ENCODE peak calls at places on chromosomes 16 and 17, in four cellular contexts. Z is cardiac muscle cell, Y is Calu3, H is AG09309. D is an unnamed sample.

GRCh38 chr17:38608648-38609047 is 2.9 kb upstream of the SRCIN1 start:
- DNase-seq in Z (no peak), Y (peak), H (no peak), D (no peak)

GRCh38 chr17:33403194-33403593 is 110.1 kb upstream of the ASIC2 start:
- DNase-seq in Z (no peak), Y (no peak), H (no peak), D (no peak)

GRCh38 chr17:42421479-42422332 is 1.4 kb downstream of the CAVIN1 start:
- DNase-seq in Z (peak), Y (no peak), H (no peak), D (no peak)

GRCh38 chr17:79988163-79988971 is 47.3 kb downstream of the TBC1D16 start:
- DNase-seq in Z (peak), Y (peak), H (peak), D (peak)

GRCh38 chr17:71482625-71483024 is 638.2 kb upstream of the SOX9 start:
- DNase-seq in Z (no peak), Y (no peak), H (no peak), D (no peak)

GRCh38 chr16:82758406-82758805 is 131.6 kb downstream of the CDH13 start:
- DNase-seq in Z (no peak), Y (no peak), H (no peak), D (no peak)

GRCh38 chr17:2179615-2180295 is 123.8 kb downstream of the SMG6 start:
- DNase-seq in Z (peak), Y (no peak), H (peak), D (peak)

GRCh38 chr17:61309857-61310256 is 89.8 kb upstream of the TBX2 start:
- DNase-seq in Z (peak), Y (no peak), H (peak), D (no peak)

GRCh38 chr17:3602499-3602898 is 6.7 kb downstream of the TRPV1 start:
- DNase-seq in Z (peak), Y (no peak), H (no peak), D (no peak)

GRCh38 chr17:11880714-11881113 is 116.6 kb downstream of the ZNF18 start:
- DNase-seq in Z (peak), Y (no peak), H (no peak), D (no peak)

GRCh38 chr17:4479340-4479981 is 19.2 kb upstream of the SPNS2 start:
- DNase-seq in Z (no peak), Y (no peak), H (no peak), D (no peak)

GRCh38 chr17:46039592-46040186 is 40.6 kb downstream of the STH start:
- DNase-seq in Z (no peak), Y (no peak), H (no peak), D (no peak)

GRCh38 chr16:70737377-70738082 is 51.7 kb upstream of the MTSS2 start:
- DNase-seq in Z (peak), Y (no peak), H (peak), D (peak)

GRCh38 chr16:35411156-35411555 is 1951.7 kb downstream of the TP53TG3F start:
- DNase-seq in Z (no peak), Y (no peak), H (no peak), D (no peak)

GRCh38 chr16:54490089-54490488 is 203.5 kb upstream of the IRX3 start:
- DNase-seq in Z (no peak), Y (no peak), H (no peak), D (no peak)

GRCh38 chr16:74726736-74727135 is 26.1 kb upstream of the MLKL start:
- DNase-seq in Z (no peak), Y (no peak), H (no peak), D (no peak)

GRCh38 chr16:88494335-88495154 is 41.5 kb downstream of the ZFPM1 start:
- DNase-seq in Z (no peak), Y (no peak), H (no peak), D (no peak)

GRCh38 chr17:51258756-51259573 is 884 bp downstream of the MBTD1 start:
- DNase-seq in Z (peak), Y (peak), H (no peak), D (no peak)

GRCh38 chr17:59695943-59696681 is 11.1 kb downstream of the PTRH2 start:
- DNase-seq in Z (peak), Y (no peak), H (no peak), D (no peak)

GRCh38 chr17:38702900-38703741 is 2.0 kb upstream of the MLLT6 start:
- DNase-seq in Z (no peak), Y (peak), H (no peak), D (no peak)

GRCh38 chr16:49748322-49748721 is 107.6 kb downstream of the ZNF423 start:
- DNase-seq in Z (peak), Y (no peak), H (no peak), D (no peak)

GRCh38 chr16:85528528-85529387 is 84.4 kb upstream of the GSE1 start:
- DNase-seq in Z (peak), Y (peak), H (no peak), D (no peak)
- TF ChIP-seq CTCF in Z (peak), Y (no peak), H (peak), D (peak)

GRCh38 chr16:86986136-86986535 is 331.1 kb downstream of the C16orf95 start:
- DNase-seq in Z (no peak), Y (no peak), H (no peak), D (no peak)
- TF ChIP-seq CTCF in Z (no peak), Y (no peak), H (no peak), D (no peak)

GRCh38 chr16:1152651-1153259 is at the start of gene CACNA1H:
- DNase-seq in Z (no peak), Y (no peak), H (no peak), D (no peak)
- TF ChIP-seq CTCF in Z (no peak), Y (no peak), H (no peak), D (peak)

DNA sequence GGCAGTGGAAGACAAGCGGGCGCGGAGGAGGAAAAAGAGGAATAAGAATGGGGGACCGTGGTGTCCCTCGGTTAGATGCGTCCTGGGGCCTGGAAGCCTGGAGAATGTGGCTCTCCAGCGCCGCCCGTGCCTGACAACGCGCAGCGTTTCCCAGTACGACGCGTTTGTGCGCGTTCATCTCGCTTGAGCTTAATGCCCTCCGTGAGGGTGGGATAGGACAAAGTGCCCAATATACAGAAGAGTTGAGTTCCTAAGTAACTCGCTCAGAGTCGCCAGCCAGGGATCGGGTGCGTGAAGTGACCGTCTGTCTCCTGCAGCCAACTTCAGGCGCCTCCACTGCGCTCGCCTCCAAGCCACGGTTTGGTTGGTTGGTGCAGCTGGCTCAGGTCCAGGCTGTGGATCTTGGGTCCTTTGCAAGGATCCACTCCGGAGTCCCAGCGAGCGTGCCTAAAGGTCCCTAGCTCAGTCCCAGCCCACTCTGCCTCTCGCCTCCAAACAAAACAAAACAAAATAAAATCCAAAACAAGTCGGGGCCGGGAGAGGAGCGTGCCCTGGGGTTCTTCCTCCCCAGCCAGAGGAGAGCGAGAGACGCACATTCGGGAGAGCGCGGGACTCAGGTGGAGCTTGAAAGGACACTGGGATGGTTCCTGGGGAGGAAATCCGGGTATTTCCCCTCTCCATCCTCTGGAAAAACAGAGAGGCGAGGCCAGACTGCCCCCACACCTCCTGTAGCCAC is 951 bp downstream of the GALR2 start:
- DNase-seq in Z (no peak), Y (peak), H (no peak), D (no peak)
- TF ChIP-seq CTCF in Z (peak), Y (peak), H (no peak), D (no peak)

GRCh38 chr17:40432864-40433528 is 10.3 kb upstream of the IGFBP4 start:
- DNase-seq in Z (peak), Y (no peak), H (no peak), D (no peak)

GRCh38 chr17:40430272-40431230 is 12.7 kb upstream of the IGFBP4 start:
- DNase-seq in Z (no peak), Y (no peak), H (no peak), D (no peak)

GRCh38 chr17:40431231-40431602 is 12.0 kb upstream of the IGFBP4 start:
- DNase-seq in Z (no peak), Y (no peak), H (no peak), D (no peak)

GRCh38 chr17:40436631-40437030 is 6.6 kb upstream of the IGFBP4 start:
- DNase-seq in Z (no peak), Y (no peak), H (no peak), D (no peak)

DNA sequence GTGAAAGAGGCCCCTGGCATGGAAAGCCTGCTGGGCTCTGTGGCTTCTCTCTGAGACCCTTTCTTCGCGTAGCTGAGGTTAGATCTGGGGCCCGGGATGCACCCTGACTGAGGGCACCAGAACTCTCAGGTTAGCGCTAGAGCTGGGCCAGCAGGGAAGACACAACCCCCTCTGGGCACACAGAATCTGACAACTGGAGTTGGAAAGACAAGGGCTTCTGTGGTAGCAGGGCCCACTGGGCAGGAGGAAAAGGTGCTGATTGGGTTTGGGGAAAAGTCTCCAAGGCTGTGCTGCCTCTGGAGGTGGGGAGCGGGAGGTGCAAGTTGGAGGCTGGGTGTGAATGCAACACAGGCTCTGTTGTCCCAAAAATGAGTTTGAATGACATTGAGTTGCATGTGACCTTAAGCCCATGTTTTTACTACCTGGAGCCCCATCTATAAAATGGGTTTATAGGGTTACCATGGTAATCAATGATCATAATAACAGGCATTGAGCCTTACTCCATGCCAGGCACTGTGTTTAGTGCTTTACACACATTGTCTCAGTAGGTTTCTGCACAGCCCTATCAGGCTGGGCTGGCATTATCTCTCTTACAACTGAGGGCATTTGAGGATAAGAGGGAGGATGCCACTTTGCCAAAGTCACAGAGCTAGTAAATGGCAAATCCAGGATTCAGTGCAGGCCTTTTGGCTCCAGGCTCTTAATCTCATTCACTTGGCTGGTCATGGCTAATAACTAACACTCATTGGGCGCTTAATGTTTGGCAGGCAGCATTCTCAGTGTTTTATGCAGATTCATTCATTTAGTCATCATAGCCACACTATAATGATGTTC is 9.5 kb upstream of the IGFBP4 start:
- DNase-seq in Z (no peak), Y (peak), H (no peak), D (no peak)
- TF ChIP-seq CTCF in Z (peak), Y (no peak), H (peak), D (peak)

DNA sequence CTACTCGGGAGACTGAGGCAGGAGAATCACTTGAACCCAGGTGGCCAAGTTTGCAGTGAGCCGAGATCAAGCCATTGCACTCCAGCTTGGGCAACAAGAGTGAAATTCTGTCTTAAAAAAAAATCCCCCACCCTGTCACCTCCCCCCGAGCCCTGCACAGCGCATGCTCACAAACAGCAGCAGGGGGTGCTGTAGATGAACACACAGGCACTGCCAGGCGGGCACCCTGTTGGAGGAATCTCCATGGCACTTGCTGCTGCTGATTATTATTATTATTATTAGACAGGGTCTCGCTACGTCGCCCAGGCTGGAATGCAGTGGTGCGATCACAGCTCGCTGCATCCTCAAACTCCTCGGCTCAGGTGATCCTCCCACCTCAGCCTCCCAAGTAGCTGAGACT is 24.6 kb downstream of the FZD2 start:
- DNase-seq in Z (peak), Y (peak), H (no peak), D (no peak)
- TF ChIP-seq CTCF in Z (peak), Y (peak), H (peak), D (peak)

DNA sequence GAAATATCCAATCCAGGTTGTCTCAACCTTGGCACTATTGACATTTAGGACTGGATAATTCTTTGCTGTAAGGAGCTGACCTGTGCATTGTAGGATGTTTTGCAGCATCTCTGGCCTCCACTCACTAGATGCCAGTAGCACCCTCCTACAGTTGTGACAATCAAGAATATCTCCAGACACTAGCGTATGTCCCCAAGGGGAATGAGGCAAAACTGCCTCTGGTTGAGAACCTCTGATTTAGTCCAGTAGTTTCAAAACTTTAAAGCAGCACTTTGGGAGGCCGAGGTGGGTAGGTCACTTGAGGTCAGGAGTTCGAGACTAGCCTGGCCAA is 48.4 kb downstream of the IQCK start:
- DNase-seq in Z (no peak), Y (no peak), H (no peak), D (no peak)
- TF ChIP-seq CTCF in Z (no peak), Y (no peak), H (no peak), D (no peak)

DNA sequence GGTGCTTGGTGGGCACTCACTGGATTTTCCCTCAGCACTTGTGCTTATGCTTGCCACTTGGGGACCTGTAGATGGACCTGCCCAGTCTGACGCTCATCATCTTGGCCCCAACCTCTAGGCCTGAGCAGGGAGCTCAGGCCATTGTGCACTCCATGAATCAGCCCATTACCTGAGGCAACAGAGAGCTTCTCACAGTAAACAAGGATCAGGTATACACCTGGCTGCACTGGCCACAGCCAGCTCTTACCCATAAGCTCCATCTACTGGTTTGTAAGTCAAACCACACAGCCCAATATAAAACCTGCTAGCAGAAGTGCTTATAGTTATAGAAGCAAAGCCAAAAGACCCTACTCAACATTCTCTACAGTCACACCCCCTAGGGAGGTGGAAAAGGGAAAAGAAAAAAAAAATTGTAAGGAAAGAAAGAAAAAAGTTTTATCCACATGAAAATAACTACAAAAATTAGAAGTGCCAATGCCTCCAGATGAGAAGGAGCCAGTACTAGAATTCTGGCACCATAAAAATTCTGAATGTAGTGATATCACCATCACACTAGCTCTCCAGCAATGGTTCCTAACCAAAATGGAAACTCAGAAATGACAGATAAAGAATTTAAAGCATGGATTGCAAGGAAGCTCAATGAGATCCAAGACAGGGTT is 87.8 kb upstream of the CDH5 start:
- DNase-seq in Z (no peak), Y (peak), H (no peak), D (no peak)
- TF ChIP-seq CTCF in Z (no peak), Y (no peak), H (no peak), D (no peak)

D was measured in AG09319.